ENCODE peak calls at places on chromosome 22, in five cellular contexts. One of them, this sample, is unnamed.

GRCh38 chr22:28909375-28909774 is 26.0 kb downstream of the ZNRF3 start:
- DNase-seq in IMR-90: peak
- DNase-seq in lower leg skin: no peak
- DNase-seq in body of pancreas: no peak
- DNase-seq in sigmoid colon: no peak
- DNase-seq in this sample: peak

GRCh38 chr22:46068176-46068907 is 82.0 kb upstream of the PPARA start:
- DNase-seq in IMR-90: no peak
- DNase-seq in sigmoid colon: no peak
- DNase-seq in lower leg skin: no peak
- DNase-seq in body of pancreas: no peak
- DNase-seq in this sample: no peak

GRCh38 chr22:30998329-30998728 is 29.3 kb downstream of the TUG1 start:
- DNase-seq in IMR-90: no peak
- DNase-seq in sigmoid colon: no peak
- DNase-seq in body of pancreas: no peak
- DNase-seq in lower leg skin: no peak
- DNase-seq in this sample: no peak

GRCh38 chr22:33659423-33659822 is 260.9 kb downstream of the LARGE1 start:
- DNase-seq in lower leg skin: peak
- DNase-seq in sigmoid colon: peak
- DNase-seq in body of pancreas: no peak
- DNase-seq in IMR-90: no peak
- DNase-seq in this sample: no peak

GRCh38 chr22:48352086-48352911 is 1475.4 kb downstream of the BRD1 start:
- DNase-seq in IMR-90: no peak
- DNase-seq in sigmoid colon: peak
- DNase-seq in lower leg skin: no peak
- DNase-seq in body of pancreas: no peak
- DNase-seq in this sample: no peak

GRCh38 chr22:26169312-26170111 is at the start of gene SEZ6L:
- DNase-seq in body of pancreas: no peak
- DNase-seq in lower leg skin: no peak
- DNase-seq in sigmoid colon: no peak
- DNase-seq in IMR-90: no peak
- DNase-seq in this sample: peak

GRCh38 chr22:32964411-32965057 is 93.6 kb downstream of the SYN3 start:
- DNase-seq in sigmoid colon: no peak
- DNase-seq in IMR-90: no peak
- DNase-seq in body of pancreas: no peak
- DNase-seq in lower leg skin: no peak
- DNase-seq in this sample: no peak

GRCh38 chr22:38239101-38239761 is 33.6 kb downstream of the TMEM184B start:
- DNase-seq in body of pancreas: no peak
- DNase-seq in IMR-90: peak
- DNase-seq in lower leg skin: no peak
- DNase-seq in sigmoid colon: no peak
- DNase-seq in this sample: peak

GRCh38 chr22:46741974-46742519 is 4.0 kb upstream of the CERK start:
- DNase-seq in IMR-90: no peak
- DNase-seq in sigmoid colon: no peak
- DNase-seq in lower leg skin: no peak
- DNase-seq in body of pancreas: no peak
- DNase-seq in this sample: no peak

GRCh38 chr22:48811885-48812284 is 1015.8 kb downstream of the BRD1 start:
- DNase-seq in body of pancreas: no peak
- DNase-seq in sigmoid colon: no peak
- DNase-seq in lower leg skin: no peak
- DNase-seq in IMR-90: no peak
- DNase-seq in this sample: no peak

GRCh38 chr22:49570032-49570848 is 257.4 kb downstream of the BRD1 start:
- DNase-seq in lower leg skin: no peak
- DNase-seq in body of pancreas: peak
- DNase-seq in IMR-90: no peak
- DNase-seq in sigmoid colon: peak
- DNase-seq in this sample: no peak

GRCh38 chr22:48705917-48706605 is 1121.6 kb downstream of the BRD1 start:
- DNase-seq in lower leg skin: no peak
- DNase-seq in IMR-90: no peak
- DNase-seq in sigmoid colon: peak
- DNase-seq in body of pancreas: no peak
- DNase-seq in this sample: no peak

GRCh38 chr22:41327124-41327523 is 25.8 kb downstream of the ZC3H7B start:
- DNase-seq in lower leg skin: no peak
- DNase-seq in body of pancreas: no peak
- DNase-seq in IMR-90: no peak
- DNase-seq in sigmoid colon: no peak
- DNase-seq in this sample: no peak

GRCh38 chr22:42076764-42077485 is 2.6 kb upstream of the SMDT1 start:
- DNase-seq in IMR-90: no peak
- DNase-seq in body of pancreas: no peak
- DNase-seq in sigmoid colon: peak
- DNase-seq in lower leg skin: no peak
- DNase-seq in this sample: no peak

GRCh38 chr22:23164091-23164490 is 16.2 kb upstream of the BCR start:
- DNase-seq in body of pancreas: no peak
- DNase-seq in lower leg skin: no peak
- DNase-seq in IMR-90: no peak
- DNase-seq in sigmoid colon: no peak
- DNase-seq in this sample: no peak

GRCh38 chr22:23166038-23166831 is 14.1 kb upstream of the BCR start:
- DNase-seq in IMR-90: no peak
- DNase-seq in body of pancreas: no peak
- DNase-seq in lower leg skin: no peak
- DNase-seq in sigmoid colon: no peak
- DNase-seq in this sample: no peak

GRCh38 chr22:23168381-23169031 is 11.8 kb upstream of the BCR start:
- DNase-seq in sigmoid colon: no peak
- DNase-seq in lower leg skin: no peak
- DNase-seq in body of pancreas: no peak
- DNase-seq in IMR-90: no peak
- DNase-seq in this sample: no peak

GRCh38 chr22:23166841-23167610 is 13.3 kb upstream of the BCR start:
- DNase-seq in IMR-90: no peak
- DNase-seq in sigmoid colon: no peak
- DNase-seq in body of pancreas: no peak
- DNase-seq in lower leg skin: no peak
- DNase-seq in this sample: no peak

DNA sequence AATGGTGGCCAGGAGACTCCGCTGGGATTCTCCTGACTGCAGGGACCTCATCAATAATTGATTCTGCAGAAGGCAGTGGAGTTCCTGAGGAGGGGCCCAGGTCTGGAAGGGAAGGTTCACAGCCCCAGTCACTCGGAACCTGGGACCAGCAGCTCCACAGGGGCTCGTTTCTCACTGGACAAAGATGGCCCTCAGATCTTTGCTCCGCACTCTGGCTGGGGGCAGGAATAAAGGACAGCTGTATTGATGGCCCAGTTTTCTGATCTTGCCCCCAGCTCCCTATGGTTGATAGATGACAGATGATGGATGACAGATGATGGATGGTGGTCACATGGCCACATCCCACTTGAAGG is 11.3 kb upstream of the BCR start:
- DNase-seq in body of pancreas: no peak
- DNase-seq in IMR-90: no peak
- DNase-seq in lower leg skin: no peak
- DNase-seq in sigmoid colon: no peak
- DNase-seq in this sample: no peak
- TF ChIP-seq POLR2A in body of pancreas: no peak
- TF ChIP-seq POLR2A in IMR-90: no peak
- TF ChIP-seq POLR2A in lower leg skin: no peak
- TF ChIP-seq POLR2A in sigmoid colon: no peak
- TF ChIP-seq POLR2A in this sample: no peak

GRCh38 chr22:35892192-35892591 is 136.4 kb downstream of the RBFOX2 start:
- DNase-seq in body of pancreas: no peak
- DNase-seq in IMR-90: peak
- DNase-seq in lower leg skin: no peak
- DNase-seq in sigmoid colon: no peak
- DNase-seq in this sample: no peak
- H3K4me3 ChIP-seq in body of pancreas: no peak
- H3K4me3 ChIP-seq in IMR-90: no peak
- H3K4me3 ChIP-seq in lower leg skin: no peak
- H3K4me3 ChIP-seq in sigmoid colon: peak
- H3K4me3 ChIP-seq in this sample: no peak

DNA sequence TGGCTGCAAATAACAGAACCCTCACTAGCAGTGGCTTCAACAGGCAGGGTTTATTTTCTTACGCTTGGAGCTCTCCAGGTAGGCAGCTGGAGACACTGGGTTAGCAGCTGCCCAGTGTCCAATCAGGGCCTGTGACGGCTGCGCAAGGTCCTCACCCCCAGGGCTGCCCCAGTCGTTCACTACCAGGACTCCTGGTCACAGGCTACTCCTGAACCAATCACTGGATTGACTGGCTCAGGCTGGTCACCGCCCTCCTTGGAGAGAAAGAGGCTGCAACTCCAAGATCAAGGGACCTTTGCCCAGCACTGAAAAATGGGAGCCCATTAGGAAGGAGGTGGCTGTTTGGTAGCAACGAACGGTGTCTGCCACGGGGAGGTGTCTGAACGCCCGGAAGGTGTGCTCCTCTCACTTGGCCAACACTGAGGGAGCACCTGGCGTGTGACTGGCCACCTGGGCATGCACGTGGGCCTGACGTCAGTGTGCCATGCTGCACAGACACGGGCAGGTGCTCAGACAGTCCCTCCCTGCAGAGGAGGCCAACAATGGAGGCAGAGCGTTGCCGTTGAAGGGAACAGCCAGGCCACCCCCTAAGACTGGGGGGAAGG is 5.1 kb downstream of the ARSA start:
- DNase-seq in sigmoid colon: peak
- DNase-seq in lower leg skin: no peak
- DNase-seq in body of pancreas: peak
- DNase-seq in IMR-90: no peak
- DNase-seq in this sample: no peak
- TF ChIP-seq POLR2A in sigmoid colon: no peak
- TF ChIP-seq POLR2A in lower leg skin: no peak
- TF ChIP-seq POLR2A in body of pancreas: peak
- TF ChIP-seq POLR2A in IMR-90: no peak
- TF ChIP-seq POLR2A in this sample: no peak

GRCh38 chr22:40180403-40180802 is 2.7 kb downstream of the TNRC6B start:
- DNase-seq in lower leg skin: no peak
- DNase-seq in sigmoid colon: no peak
- DNase-seq in IMR-90: no peak
- DNase-seq in body of pancreas: no peak
- DNase-seq in this sample: no peak

GRCh38 chr22:40181323-40181722 is 3.6 kb downstream of the TNRC6B start:
- DNase-seq in sigmoid colon: no peak
- DNase-seq in lower leg skin: no peak
- DNase-seq in IMR-90: no peak
- DNase-seq in body of pancreas: no peak
- DNase-seq in this sample: no peak

GRCh38 chr22:40183029-40183581 is 5.4 kb downstream of the TNRC6B start:
- DNase-seq in sigmoid colon: peak
- DNase-seq in IMR-90: peak
- DNase-seq in body of pancreas: no peak
- DNase-seq in lower leg skin: no peak
- DNase-seq in this sample: no peak

GRCh38 chr22:40179535-40179934 is 1.8 kb downstream of the TNRC6B start:
- DNase-seq in body of pancreas: no peak
- DNase-seq in lower leg skin: no peak
- DNase-seq in sigmoid colon: no peak
- DNase-seq in IMR-90: no peak
- DNase-seq in this sample: no peak

GRCh38 chr22:40182231-40182835 is 4.6 kb downstream of the TNRC6B start:
- DNase-seq in body of pancreas: no peak
- DNase-seq in sigmoid colon: no peak
- DNase-seq in IMR-90: no peak
- DNase-seq in lower leg skin: no peak
- DNase-seq in this sample: no peak
- H3K4me3 ChIP-seq in body of pancreas: no peak
- H3K4me3 ChIP-seq in sigmoid colon: no peak
- H3K4me3 ChIP-seq in IMR-90: no peak
- H3K4me3 ChIP-seq in lower leg skin: no peak
- H3K4me3 ChIP-seq in this sample: no peak

DNA sequence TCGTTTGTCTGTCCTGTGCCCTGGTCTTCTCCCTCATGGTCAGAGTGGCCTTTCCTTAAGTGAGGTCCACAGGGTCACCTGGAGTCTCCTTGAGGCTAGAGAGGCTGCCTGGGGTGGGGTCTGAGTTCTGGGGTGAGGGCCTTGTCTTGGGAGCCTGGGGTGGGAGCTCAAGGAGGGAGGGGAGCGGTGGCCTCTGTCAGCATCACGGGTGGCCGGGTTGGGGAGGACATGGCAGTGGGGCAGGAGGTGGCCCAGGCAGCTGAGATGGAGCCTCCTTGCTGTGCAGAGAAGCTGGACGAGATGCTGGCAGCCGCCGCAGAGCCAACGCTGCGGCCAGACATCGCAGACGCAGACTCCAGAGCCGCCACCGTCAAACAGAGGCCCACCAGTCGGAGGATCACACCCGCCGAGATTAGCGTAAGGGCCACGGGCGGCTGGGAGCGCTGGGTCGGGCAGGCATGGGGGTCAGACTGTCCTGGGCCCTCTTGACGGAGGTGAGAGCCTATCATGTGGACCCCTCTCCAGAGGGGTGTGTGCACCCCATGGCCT is 23.3 kb upstream of the ACR start:
- DNase-seq in lower leg skin: no peak
- DNase-seq in IMR-90: no peak
- DNase-seq in sigmoid colon: no peak
- DNase-seq in body of pancreas: no peak
- DNase-seq in this sample: no peak
- TF ChIP-seq POLR2A in lower leg skin: no peak
- TF ChIP-seq POLR2A in IMR-90: no peak
- TF ChIP-seq POLR2A in sigmoid colon: no peak
- TF ChIP-seq POLR2A in body of pancreas: no peak
- TF ChIP-seq POLR2A in this sample: no peak

GRCh38 chr22:43862882-43863202 is 529 bp upstream of the SULT4A1 start:
- DNase-seq in lower leg skin: no peak
- DNase-seq in sigmoid colon: no peak
- DNase-seq in body of pancreas: no peak
- DNase-seq in IMR-90: no peak
- DNase-seq in this sample: no peak

GRCh38 chr22:43860126-43860525 is 2.2 kb downstream of the SULT4A1 start:
- DNase-seq in body of pancreas: no peak
- DNase-seq in IMR-90: no peak
- DNase-seq in lower leg skin: no peak
- DNase-seq in sigmoid colon: peak
- DNase-seq in this sample: no peak

GRCh38 chr22:43860831-43861230 is 1.5 kb downstream of the SULT4A1 start:
- DNase-seq in body of pancreas: no peak
- DNase-seq in lower leg skin: no peak
- DNase-seq in IMR-90: no peak
- DNase-seq in sigmoid colon: peak
- DNase-seq in this sample: no peak

GRCh38 chr22:43862074-43862881 is at the start of gene SULT4A1:
- DNase-seq in body of pancreas: no peak
- DNase-seq in IMR-90: peak
- DNase-seq in lower leg skin: no peak
- DNase-seq in sigmoid colon: peak
- DNase-seq in this sample: peak

GRCh38 chr22:43861529-43861928 is 784 bp downstream of the SULT4A1 start:
- DNase-seq in IMR-90: peak
- DNase-seq in body of pancreas: no peak
- DNase-seq in sigmoid colon: peak
- DNase-seq in lower leg skin: no peak
- DNase-seq in this sample: no peak
- H3K4me3 ChIP-seq in IMR-90: peak
- H3K4me3 ChIP-seq in body of pancreas: no peak
- H3K4me3 ChIP-seq in sigmoid colon: no peak
- H3K4me3 ChIP-seq in lower leg skin: no peak
- H3K4me3 ChIP-seq in this sample: no peak

GRCh38 chr22:40177738-40178416 is at the start of gene TNRC6B:
- DNase-seq in sigmoid colon: peak
- DNase-seq in body of pancreas: peak
- DNase-seq in IMR-90: peak
- DNase-seq in lower leg skin: peak
- DNase-seq in this sample: peak
- TF ChIP-seq POLR2A in sigmoid colon: peak
- TF ChIP-seq POLR2A in body of pancreas: peak
- TF ChIP-seq POLR2A in IMR-90: peak
- TF ChIP-seq POLR2A in lower leg skin: no peak
- TF ChIP-seq POLR2A in this sample: peak